ENCODE peak calls at places on chromosomes 11 and 22, in four cellular contexts. B is A549, G is HepG2, D is endothelial cell of umbilical vein. O is an unnamed sample.

GRCh38 chr11:119307974-119308373 is 9.0 kb downstream of the MCAM start:
- DNase-seq in D (no peak), G (no peak), B (no peak), O (no peak)

GRCh38 chr11:70606248-70606950 is 208.1 kb downstream of the CTTN start:
- DNase-seq in B (no peak), D (no peak), G (no peak), O (no peak)

GRCh38 chr22:37726240-37726887 is 29.5 kb downstream of the TRIOBP start:
- DNase-seq in B (no peak), G (no peak), D (no peak), O (peak)

GRCh38 chr11:115168229-115168671 is 336.0 kb downstream of the CADM1 start:
- DNase-seq in D (no peak), G (no peak), B (no peak), O (no peak)

GRCh38 chr11:35207471-35208403 is 68.8 kb downstream of the CD44 start:
- DNase-seq in B (no peak), D (no peak), G (no peak), O (no peak)

GRCh38 chr22:46450931-46451660 is 86.3 kb downstream of the CELSR1 start:
- DNase-seq in B (no peak), D (no peak), G (no peak), O (no peak)

GRCh38 chr11:47274495-47275235 is 4.7 kb downstream of the MADD start:
- DNase-seq in G (no peak), B (no peak), D (no peak), O (no peak)

GRCh38 chr11:45964911-45965389 is 42.5 kb downstream of the LARGE2 start:
- DNase-seq in G (peak), B (peak), D (peak), O (peak)

GRCh38 chr22:29626497-29627195 is 23.2 kb downstream of the NF2 start:
- DNase-seq in B (no peak), D (no peak), G (peak), O (peak)

GRCh38 chr11:79242616-79243015 is 198.2 kb downstream of the TENM4 start:
- DNase-seq in B (no peak), G (no peak), D (no peak), O (no peak)

GRCh38 chr11:118587952-118588351 is 15.7 kb downstream of the ARCN1 start:
- DNase-seq in D (no peak), G (no peak), B (no peak), O (no peak)

GRCh38 chr11:122779047-122779629 is 59.2 kb upstream of the CRTAM start:
- DNase-seq in D (no peak), B (no peak), G (no peak), O (peak)

GRCh38 chr11:130775306-130776043 is 140.8 kb downstream of the SNX19 start:
- DNase-seq in D (no peak), B (no peak), G (no peak), O (no peak)

GRCh38 chr11:75759832-75760231 is 8.7 kb upstream of the DGAT2 start:
- DNase-seq in B (no peak), D (no peak), G (no peak), O (no peak)

GRCh38 chr11:13486926-13487660 is 8.7 kb downstream of the PTH start:
- DNase-seq in B (peak), G (peak), D (peak), O (peak)

GRCh38 chr11:103480421-103480820 is 371.2 kb downstream of the DYNC2H1 start:
- DNase-seq in G (no peak), D (no peak), B (no peak), O (no peak)

GRCh38 chr22:17570851-17571631 is 7.7 kb downstream of the SLC25A18 start:
- DNase-seq in D (no peak), G (no peak), B (no peak), O (no peak)

GRCh38 chr11:101348786-101349185 is 219.2 kb upstream of the PGR start:
- DNase-seq in B (no peak), G (no peak), D (no peak), O (no peak)

GRCh38 chr22:37113757-37114156 is 4.2 kb upstream of the TMPRSS6 start:
- DNase-seq in B (no peak), D (no peak), G (no peak), O (no peak)

GRCh38 chr22:18905540-18906409 is at the start of gene DGCR6:
- DNase-seq in B (no peak), D (no peak), G (no peak), O (no peak)

GRCh38 chr11:130020323-130020722 is 17.7 kb upstream of the PRDM10 start:
- DNase-seq in G (no peak), D (no peak), B (no peak), O (no peak)

GRCh38 chr11:73734996-73735395 is 25.9 kb downstream of the RAB6A start:
- DNase-seq in B (no peak), D (no peak), G (no peak), O (no peak)

GRCh38 chr11:113949891-113950290 is 25.0 kb upstream of the HTR3A start:
- DNase-seq in B (no peak), G (no peak), D (no peak), O (no peak)

GRCh38 chr11:27317751-27318150 is 45.3 kb downstream of the CCDC34 start:
- DNase-seq in B (peak), G (no peak), D (no peak), O (peak)

GRCh38 chr22:27867958-27868737 is 50.9 kb downstream of the PITPNB start:
- DNase-seq in G (no peak), B (no peak), D (no peak), O (no peak)

GRCh38 chr22:40387758-40388157 is 17.4 kb downstream of the SGSM3 start:
- DNase-seq in B (no peak), G (peak), D (no peak), O (no peak)
- TF ChIP-seq MYC in B (no peak), G (no peak), D (no peak), O (no peak)

GRCh38 chr11:59545179-59546020 is 34.1 kb downstream of the OR4D9 start:
- DNase-seq in D (peak), B (peak), G (no peak), O (peak)
- TF ChIP-seq MAX in D (no peak), B (peak), G (no peak), O (no peak)

GRCh38 chr11:10908215-10908990 is 50.5 kb upstream of the ZBED5 start:
- DNase-seq in B (no peak), G (no peak), D (no peak), O (no peak)
- TF ChIP-seq MYC in B (no peak), G (no peak), D (no peak), O (no peak)

GRCh38 chr11:57235761-57236703 is 1.0 kb downstream of the APLNR start:
- DNase-seq in G (no peak), B (no peak), D (no peak), O (no peak)
- TF ChIP-seq MAX in G (no peak), B (no peak), D (no peak), O (no peak)

DNA sequence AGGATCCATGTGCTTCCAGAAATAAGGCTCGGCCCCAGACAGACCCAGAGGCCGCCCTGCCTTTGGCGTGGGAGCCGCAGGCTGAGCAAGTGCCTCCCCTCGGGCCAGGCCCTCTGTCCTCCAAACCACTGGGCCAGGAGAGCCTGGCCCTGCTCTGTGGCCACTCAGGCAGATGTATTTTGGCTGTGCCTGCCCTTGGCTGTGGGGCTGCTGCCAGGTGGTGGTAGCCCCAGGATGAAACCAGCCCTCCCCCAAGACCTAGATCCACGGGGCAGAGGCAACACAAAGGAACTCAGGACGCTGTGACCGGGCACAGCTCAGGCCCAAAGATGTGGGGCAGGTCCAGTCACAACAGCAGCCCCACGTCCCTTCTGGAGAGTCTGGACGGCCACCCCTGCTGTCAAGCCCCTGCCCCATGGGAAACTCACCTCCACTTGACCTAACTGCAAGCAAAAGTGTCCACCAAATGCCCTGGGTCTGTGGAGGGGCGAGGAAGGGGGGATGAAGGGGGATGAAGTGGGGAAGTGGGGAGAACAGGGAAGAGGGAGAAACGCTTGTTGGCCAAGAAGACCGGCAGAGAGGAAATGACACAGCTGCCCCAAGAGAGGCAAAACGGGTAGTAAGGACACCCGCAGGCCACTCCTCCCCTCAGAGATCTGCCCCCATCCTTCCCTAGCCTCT is 23.9 kb downstream of the PISD start:
- DNase-seq in G (no peak), B (no peak), D (peak), O (peak)
- TF ChIP-seq MYC in G (no peak), B (no peak), D (no peak), O (peak)

DNA sequence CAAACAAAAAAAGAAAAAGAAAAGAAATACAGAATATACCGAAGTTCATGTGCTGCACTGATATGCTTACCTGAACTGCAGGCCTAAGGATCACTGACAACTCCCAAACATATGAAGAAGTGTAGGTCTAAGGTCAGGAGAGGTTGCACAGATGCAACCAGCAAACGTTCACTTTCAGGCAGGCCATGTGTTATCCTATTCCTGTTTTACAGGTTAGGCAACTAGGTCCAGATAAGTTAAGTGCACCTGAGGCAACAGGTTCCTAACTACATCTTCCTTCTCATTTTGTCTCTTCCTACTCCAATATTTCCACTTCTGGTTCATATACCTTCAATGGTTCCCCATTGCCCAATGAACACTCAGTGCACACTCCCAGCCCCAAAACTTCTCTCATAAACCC is 15.1 kb downstream of the PI4KA start:
- DNase-seq in D (no peak), B (no peak), G (no peak), O (no peak)
- TF ChIP-seq MAX in D (no peak), B (no peak), G (no peak), O (no peak)

GRCh38 chr11:65578667-65579066 is 2.8 kb downstream of the EHBP1L1 start:
- DNase-seq in D (no peak), G (no peak), B (no peak), O (no peak)
- TF ChIP-seq MYC in D (no peak), G (no peak), B (no peak), O (no peak)

DNA sequence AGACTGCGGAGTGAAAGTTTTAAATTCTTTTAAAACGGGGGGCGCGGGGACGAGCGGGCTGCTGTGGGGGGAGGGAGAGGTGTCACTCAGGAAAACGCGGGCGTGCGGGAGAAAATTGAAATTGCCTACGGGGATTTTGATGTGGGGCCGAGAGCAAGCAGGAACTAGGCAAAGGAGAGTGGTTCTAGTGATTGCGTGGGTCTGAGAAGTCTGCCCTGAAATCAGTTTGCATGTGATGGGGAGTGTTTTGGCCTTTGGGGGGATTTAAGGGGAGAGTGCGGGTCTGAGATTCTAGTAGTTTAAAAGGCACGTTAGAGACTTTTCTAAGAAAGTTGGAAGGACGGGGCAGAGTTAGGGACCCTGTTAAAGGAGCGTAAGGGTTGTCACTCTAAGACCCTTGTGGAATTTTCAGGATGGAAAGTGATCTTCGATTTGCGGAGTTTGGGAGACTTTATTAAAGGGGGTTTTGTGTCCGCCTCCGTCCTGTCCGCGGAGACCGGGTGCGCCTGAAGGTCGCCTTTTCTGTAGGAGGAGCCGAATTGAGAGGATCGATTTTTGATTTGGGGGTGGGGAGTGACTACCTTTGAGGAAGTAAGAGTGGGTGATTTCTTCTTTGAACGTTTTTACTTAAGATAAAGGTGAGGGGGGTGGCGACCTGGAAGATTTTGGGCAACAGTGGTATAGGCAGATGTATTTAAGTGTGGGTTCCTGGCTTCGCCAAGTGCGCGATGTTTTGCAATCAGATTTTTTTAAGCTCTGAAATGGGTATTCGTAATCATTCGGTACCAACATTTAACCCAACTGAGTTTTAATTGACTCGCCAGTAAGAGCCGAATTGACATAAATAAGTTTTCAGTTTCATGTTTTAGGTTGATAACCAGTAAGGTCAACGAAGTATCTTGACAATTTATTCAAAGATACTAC is 1.1 kb downstream of the EED start:
- DNase-seq in G (peak), D (peak), B (peak), O (peak)
- TF ChIP-seq MAX in G (no peak), D (no peak), B (no peak), O (no peak)

DNA sequence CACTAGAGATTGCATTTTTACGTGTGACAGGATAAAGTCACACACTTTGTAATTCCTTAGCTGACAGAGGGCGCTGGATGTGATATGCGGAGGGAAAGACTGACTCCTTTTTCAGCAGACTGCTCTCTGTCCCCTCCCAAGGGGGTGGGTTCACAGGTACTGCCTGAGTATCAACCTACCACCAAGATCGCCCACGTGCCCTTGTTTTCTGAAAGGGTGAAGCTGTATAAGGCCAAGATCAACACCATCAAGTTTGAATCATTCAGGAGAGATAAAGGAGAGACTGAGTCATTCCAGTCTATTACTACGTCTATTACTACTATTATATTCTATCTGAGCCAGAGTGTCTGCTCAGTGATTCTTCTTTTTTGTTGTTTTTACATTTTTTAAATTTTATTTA is 30.7 kb downstream of the BUD13 start:
- DNase-seq in B (no peak), G (no peak), D (peak), O (no peak)
- TF ChIP-seq MYC in B (no peak), G (no peak), D (no peak), O (no peak)

DNA sequence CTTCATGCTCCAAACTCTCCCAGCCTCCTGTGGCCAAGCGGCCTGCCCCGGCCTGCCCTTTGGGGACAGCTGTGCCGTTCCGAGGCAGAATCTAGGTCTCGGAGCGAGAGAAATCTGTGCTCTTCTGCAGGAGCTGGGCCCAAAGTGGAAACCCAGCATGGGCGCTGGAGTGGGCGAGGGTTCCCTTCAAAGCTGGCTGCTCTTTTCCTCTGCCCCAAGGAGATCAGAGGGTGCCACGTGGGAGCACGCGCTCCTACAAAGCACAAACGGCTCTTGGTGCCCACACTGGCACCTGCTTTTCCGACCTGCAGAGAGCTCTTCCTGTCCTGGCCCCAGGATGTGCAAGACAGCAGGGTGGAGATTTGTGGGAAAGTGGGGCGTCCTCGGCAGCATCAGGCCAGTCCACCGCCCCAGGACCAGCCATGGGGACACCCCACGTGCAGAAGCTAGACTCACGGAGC is 6.9 kb downstream of the OSBPL5 start:
- DNase-seq in D (no peak), B (no peak), G (no peak), O (no peak)
- TF ChIP-seq MAX in D (no peak), B (no peak), G (no peak), O (no peak)